ENCODE peak calls at places on chromosomes 6 and 20, in five cellular contexts. P is stimulated activated CD4-positive, alpha-beta T cell treated with anti-CD3 and anti-CD28 coated beads, Interleukin-4, amount 100 ng/mL, for 4 hours; C is GM10248; E is H54; G is substantia nigra. N is an unnamed sample.

GRCh38 chr20:40849456-40849855 is 160.4 kb upstream of the MAFB start:
- DNase-seq in C (no peak), P (no peak), G (no peak), E (no peak), N (no peak)

GRCh38 chr20:32332614-32333013 is 25.5 kb upstream of the ASXL1 start:
- DNase-seq in C (no peak), P (no peak), E (no peak), G (no peak), N (no peak)

GRCh38 chr6:4209201-4209600 is 73.8 kb upstream of the ECI2 start:
- DNase-seq in P (no peak), E (no peak), G (no peak), C (no peak), N (no peak)

GRCh38 chr20:33318096-33318429 is 35.0 kb downstream of the BPIFB1 start:
- DNase-seq in P (no peak), E (no peak), G (no peak), C (no peak), N (no peak)

GRCh38 chr20:17721802-17722486 is 22.2 kb downstream of the BANF2 start:
- DNase-seq in C (no peak), P (no peak), G (no peak), E (no peak), N (peak)

GRCh38 chr6:71326611-71327010 is 38.0 kb downstream of the OGFRL1 start:
- DNase-seq in C (no peak), E (no peak), G (no peak), P (no peak), N (no peak)

GRCh38 chr6:98904096-98904495 is 43.6 kb downstream of the FBXL4 start:
- DNase-seq in E (no peak), G (no peak), P (no peak), C (no peak), N (no peak)

GRCh38 chr6:163149535-163149848 is 265.0 kb upstream of the QKI start:
- DNase-seq in E (no peak), G (no peak), P (no peak), C (no peak), N (no peak)

GRCh38 chr20:20338133-20338730 is 29.7 kb upstream of the INSM1 start:
- DNase-seq in G (no peak), C (no peak), E (no peak), P (no peak), N (no peak)

GRCh38 chr6:136793348-136793747 is 1.1 kb upstream of the MAP3K5 start:
- DNase-seq in P (no peak), G (no peak), C (peak), E (no peak), N (no peak)

GRCh38 chr20:50348118-50348517 is 157.5 kb downstream of the CEBPB start:
- DNase-seq in P (no peak), E (no peak), C (no peak), G (no peak), N (no peak)

GRCh38 chr6:100464910-100465700 is at the start of gene SIM1:
- DNase-seq in G (no peak), E (no peak), C (peak), P (no peak), N (no peak)

GRCh38 chr20:50366270-50367103 is 143.7 kb upstream of the PTPN1 start:
- DNase-seq in E (no peak), C (no peak), G (no peak), P (peak), N (no peak)

GRCh38 chr6:22095886-22096285 is 200.9 kb downstream of the PRL start:
- DNase-seq in E (no peak), C (no peak), P (no peak), G (no peak), N (no peak)

GRCh38 chr20:4962257-4962855 is 39.0 kb downstream of the SLC23A2 start:
- DNase-seq in P (peak), E (no peak), C (no peak), G (no peak), N (no peak)

GRCh38 chr6:160974304-160974771 is 17.2 kb upstream of the MAP3K4 start:
- DNase-seq in G (no peak), P (no peak), E (no peak), C (no peak), N (no peak)

GRCh38 chr6:158894192-158894591 is 75.0 kb upstream of the EZR start:
- DNase-seq in P (no peak), E (peak), G (no peak), C (no peak), N (peak)

GRCh38 chr20:57211949-57212889 is 54.2 kb downstream of the BMP7 start:
- DNase-seq in E (peak), G (no peak), P (no peak), C (no peak), N (peak)

GRCh38 chr20:18774207-18774606 is 39.4 kb upstream of the SCP2D1 start:
- DNase-seq in C (no peak), G (no peak), P (no peak), E (no peak), N (no peak)

GRCh38 chr6:169963581-169964297 is 212.3 kb downstream of the ERMARD start:
- DNase-seq in C (no peak), E (no peak), G (no peak), P (no peak), N (no peak)

GRCh38 chr20:37524859-37525708 is 2.6 kb downstream of the BLCAP start:
- DNase-seq in C (no peak), P (peak), E (peak), G (no peak), N (no peak)

GRCh38 chr20:25038103-25038410 is 19.9 kb downstream of the ACSS1 start:
- DNase-seq in E (no peak), G (no peak), C (no peak), P (no peak), N (no peak)

GRCh38 chr6:31299511-31299910 is 27.6 kb upstream of the HLA-C start:
- DNase-seq in G (no peak), C (no peak), P (no peak), E (no peak), N (no peak)

GRCh38 chr20:62031462-62032092 is 34.1 kb downstream of the TAF4 start:
- DNase-seq in C (no peak), P (no peak), E (no peak), G (no peak), N (no peak)